ENCODE peak calls at places on chromosomes 16 and 17, in eight cellular contexts. A is cardiac muscle cell, O is myocyte, R is memory B cell, V is heart right ventricle, C is WTC11, I is Daoy, F is NCI-H146. U is an unnamed sample.

GRCh38 chr16:28915181-28915580 is 9.9 kb downstream of the RABEP2 start:
- DNase-seq in A (no peak), V (no peak), R (no peak), F (no peak), I (no peak), O (no peak), C (no peak), U (no peak)

GRCh38 chr16:27273670-27274522 is 5.3 kb upstream of the NSMCE1 start:
- DNase-seq in C (no peak), I (peak), A (no peak), O (no peak), V (no peak), R (no peak), F (no peak), U (no peak)

GRCh38 chr16:67397451-67397801 is 4.1 kb upstream of the TPPP3 start:
- DNase-seq in F (no peak), R (no peak), A (no peak), V (peak), I (no peak), C (no peak), O (peak), U (no peak)

GRCh38 chr17:4953461-4953961 is 2.6 kb downstream of the ENO3 start:
- DNase-seq in A (no peak), I (peak), C (no peak), R (no peak), F (no peak), V (no peak), O (peak), U (no peak)

GRCh38 chr16:64133396-64133795 is 988.5 kb downstream of the CDH11 start:
- DNase-seq in C (no peak), O (peak), F (no peak), R (no peak), A (no peak), I (no peak), V (peak), U (no peak)

GRCh38 chr17:47190770-47191169 is 1.7 kb upstream of the CDC27 start:
- DNase-seq in R (no peak), O (no peak), C (no peak), F (no peak), A (no peak), I (no peak), V (no peak), U (no peak)

GRCh38 chr16:89320717-89321501 is 103.4 kb downstream of the ZNF778 start:
- DNase-seq in F (peak), O (peak), C (peak), R (no peak), A (peak), I (peak), V (peak), U (peak)

GRCh38 chr16:22063888-22064467 is 28.4 kb upstream of the VWA3A start:
- DNase-seq in C (no peak), R (no peak), V (no peak), A (no peak), O (no peak), I (no peak), F (no peak), U (peak)

GRCh38 chr17:76427457-76428231 is 25.3 kb downstream of the UBE2O start:
- DNase-seq in V (no peak), A (no peak), R (no peak), I (no peak), O (peak), F (no peak), C (no peak), U (no peak)